ENCODE peak calls at places on chromosomes 3 and 15, in five cellular contexts. T is IMR-90, U is neuronal stem cell, K is H1, X is mesenchymal stem cell. V is an unnamed sample.

GRCh38 chr3:61601831-61602230 is 40.5 kb downstream of the PTPRG start:
- DNase-seq in T (peak), U (no peak), K (no peak), X (peak), V (no peak)

GRCh38 chr15:70375006-70375409 is 277.3 kb upstream of the TLE3 start:
- DNase-seq in T (no peak), U (no peak), K (peak), X (no peak), V (peak)

GRCh38 chr3:30679045-30679444 is 72.6 kb downstream of the TGFBR2 start:
- DNase-seq in T (no peak), U (no peak), K (no peak), X (no peak), V (no peak)

GRCh38 chr3:45781841-45782240 is 14.5 kb downstream of the SLC6A20 start:
- DNase-seq in T (no peak), U (no peak), K (peak), X (no peak), V (no peak)

GRCh38 chr3:159818997-159819500 is 169.6 kb upstream of the IL12A start:
- DNase-seq in T (no peak), U (no peak), K (no peak), X (no peak), V (no peak)

GRCh38 chr15:46131876-46132275 is 497.0 kb downstream of the SQOR start:
- DNase-seq in T (no peak), U (no peak), K (no peak), X (no peak), V (no peak)

GRCh38 chr3:69012836-69013255 is 638 bp downstream of the EOGT start:
- DNase-seq in T (peak), U (peak), K (peak), X (peak), V (peak)

GRCh38 chr15:23857028-23857641 is 170.0 kb upstream of the NDN start:
- DNase-seq in T (peak), U (peak), K (peak), X (peak), V (peak)

GRCh38 chr3:37922721-37923575 is 61.3 kb downstream of the CTDSPL start:
- DNase-seq in T (peak), U (no peak), K (peak), X (peak), V (no peak)

GRCh38 chr3:36229496-36229895 is 150.8 kb upstream of the STAC start:
- DNase-seq in T (no peak), U (no peak), K (no peak), X (no peak), V (no peak)

GRCh38 chr3:177979684-177980083 is 556.6 kb upstream of the KCNMB2 start:
- DNase-seq in T (no peak), U (no peak), K (no peak), X (no peak), V (no peak)

GRCh38 chr3:125585595-125586223 is 9.6 kb downstream of the OSBPL11 start:
- DNase-seq in T (peak), U (peak), K (peak), X (peak), V (peak)

GRCh38 chr3:134143828-134144390 is 106.8 kb downstream of the RYK start:
- DNase-seq in T (no peak), U (no peak), K (no peak), X (peak), V (no peak)

GRCh38 chr3:12273045-12273695 is 15.7 kb upstream of the PPARG start:
- DNase-seq in T (no peak), U (no peak), K (no peak), X (no peak), V (no peak)

GRCh38 chr15:79064496-79064895 is 26.1 kb downstream of the RASGRF1 start:
- DNase-seq in T (no peak), U (no peak), K (no peak), X (no peak), V (no peak)

GRCh38 chr15:47813985-47814384 is 96.7 kb downstream of the SEMA6D start:
- DNase-seq in T (no peak), U (no peak), K (no peak), X (no peak), V (no peak)

GRCh38 chr15:101490408-101490891 is 943 bp upstream of the PCSK6 start:
- DNase-seq in T (no peak), U (no peak), K (no peak), X (no peak), V (no peak)

GRCh38 chr3:55128201-55128870 is 200.5 kb upstream of the LRTM1 start:
- DNase-seq in T (peak), U (peak), K (no peak), X (no peak), V (no peak)

GRCh38 chr15:85563328-85563727 is 182.9 kb downstream of the AKAP13 start:
- DNase-seq in T (peak), U (no peak), K (no peak), X (peak), V (no peak)

GRCh38 chr15:69880616-69881309 is 217.0 kb downstream of the TLE3 start:
- DNase-seq in T (no peak), U (no peak), K (no peak), X (no peak), V (no peak)

GRCh38 chr15:60582370-60583036 is 103.6 kb upstream of the ICE2 start:
- DNase-seq in T (peak), U (no peak), K (no peak), X (peak), V (no peak)

GRCh38 chr3:105365536-105366301 is 990 bp upstream of the ALCAM start:
- DNase-seq in T (peak), U (peak), K (no peak), X (peak), V (peak)

GRCh38 chr3:105366302-105367062 is at the start of gene ALCAM:
- DNase-seq in T (peak), U (peak), K (peak), X (peak), V (peak)

GRCh38 chr3:105367063-105367405 is 325 bp downstream of the ALCAM start:
- DNase-seq in T (no peak), U (no peak), K (no peak), X (peak), V (peak)

GRCh38 chr3:105368575-105369500 is 2.1 kb downstream of the ALCAM start:
- DNase-seq in T (peak), U (peak), K (peak), X (peak), V (peak)

DNA sequence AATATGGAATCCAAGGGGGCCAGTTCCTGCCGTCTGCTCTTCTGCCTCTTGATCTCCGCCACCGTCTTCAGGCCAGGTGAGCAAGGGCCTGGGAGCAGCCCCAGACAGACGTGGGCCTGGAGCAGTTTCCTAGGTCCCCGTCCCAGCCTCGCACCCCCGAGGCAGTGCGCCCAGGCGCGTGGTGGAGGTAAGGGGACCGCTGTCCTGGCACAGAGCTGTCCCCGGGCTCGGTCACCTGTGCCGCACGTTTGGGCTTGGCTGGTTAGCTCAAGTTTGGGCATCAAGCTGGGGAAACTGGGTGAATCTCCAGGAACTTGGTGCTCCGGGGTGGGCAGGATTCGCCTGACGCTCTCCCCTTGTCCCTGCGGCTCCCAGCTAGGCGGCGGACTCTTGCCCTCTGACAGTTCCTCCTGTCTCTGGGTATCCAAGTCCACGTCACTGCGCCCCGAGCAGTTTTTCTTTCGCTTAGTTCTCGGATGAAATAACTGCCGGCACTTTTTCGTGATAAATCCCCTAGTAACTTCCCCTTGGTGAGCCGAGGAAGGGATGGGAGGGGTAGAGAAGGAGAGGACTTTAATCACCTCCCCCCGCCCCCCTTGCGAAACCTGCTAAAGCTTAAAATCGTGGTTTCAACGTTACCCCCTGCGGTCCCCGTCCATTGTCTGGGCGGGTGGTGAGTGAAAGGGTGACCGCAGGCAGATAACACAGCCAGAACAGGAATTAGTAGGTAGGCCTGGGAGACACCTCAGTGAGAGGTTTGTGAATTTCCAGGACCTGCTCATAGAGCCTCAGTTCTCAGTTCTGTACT is 901 bp downstream of the ALCAM start:
- DNase-seq in T (peak), U (peak), K (peak), X (peak), V (peak)
- H3K23ac ChIP-seq in T (peak), U (peak), K (no peak), X (peak), V (no peak)

GRCh38 chr3:170357176-170357919 is at the start of gene SKIL:
- DNase-seq in T (peak), U (peak), K (peak), X (peak), V (peak)
- H3K14ac ChIP-seq in T (peak), U (peak), K (no peak), X (peak), V (peak)

GRCh38 chr3:40573985-40574384 is 49.2 kb downstream of the ZNF621 start:
- DNase-seq in T (no peak), U (no peak), K (no peak), X (no peak), V (no peak)
- H3K23ac ChIP-seq in T (no peak), U (no peak), K (no peak), X (no peak), V (no peak)

GRCh38 chr15:88637436-88637835 is 1.4 kb upstream of the ISG20 start:
- DNase-seq in T (no peak), U (no peak), K (no peak), X (no peak), V (no peak)

GRCh38 chr15:88634449-88634848 is 4.4 kb upstream of the ISG20 start:
- DNase-seq in T (no peak), U (no peak), K (no peak), X (no peak), V (no peak)

GRCh38 chr15:88636039-88636438 is 2.8 kb upstream of the ISG20 start:
- DNase-seq in T (no peak), U (no peak), K (peak), X (no peak), V (peak)

GRCh38 chr15:88636654-88637053 is 2.2 kb upstream of the ISG20 start:
- DNase-seq in T (peak), U (no peak), K (no peak), X (peak), V (no peak)

GRCh38 chr15:88635343-88635742 is 3.5 kb upstream of the ISG20 start:
- DNase-seq in T (no peak), U (no peak), K (no peak), X (peak), V (no peak)
- H3K14ac ChIP-seq in T (no peak), U (no peak), K (no peak), X (no peak), V (no peak)

GRCh38 chr3:9769012-9769411 is 735 bp downstream of the CAMK1 start:
- DNase-seq in T (no peak), U (no peak), K (no peak), X (no peak), V (no peak)
- H3K23ac ChIP-seq in T (peak), U (peak), K (no peak), X (peak), V (no peak)

GRCh38 chr15:93179704-93180103 is 90.7 kb upstream of the RGMA start:
- DNase-seq in T (no peak), U (no peak), K (peak), X (no peak), V (peak)

GRCh38 chr15:93180656-93181055 is 91.6 kb upstream of the RGMA start:
- DNase-seq in T (no peak), U (no peak), K (no peak), X (no peak), V (peak)

GRCh38 chr15:93178371-93178770 is 89.4 kb upstream of the RGMA start:
- DNase-seq in T (no peak), U (no peak), K (no peak), X (no peak), V (no peak)

GRCh38 chr15:93180128-93180527 is 91.1 kb upstream of the RGMA start:
- DNase-seq in T (no peak), U (no peak), K (no peak), X (no peak), V (no peak)

GRCh38 chr15:93179072-93179471 is 90.1 kb upstream of the RGMA start:
- DNase-seq in T (no peak), U (no peak), K (no peak), X (no peak), V (no peak)
- H3K14ac ChIP-seq in T (no peak), U (no peak), K (no peak), X (no peak), V (no peak)

DNA sequence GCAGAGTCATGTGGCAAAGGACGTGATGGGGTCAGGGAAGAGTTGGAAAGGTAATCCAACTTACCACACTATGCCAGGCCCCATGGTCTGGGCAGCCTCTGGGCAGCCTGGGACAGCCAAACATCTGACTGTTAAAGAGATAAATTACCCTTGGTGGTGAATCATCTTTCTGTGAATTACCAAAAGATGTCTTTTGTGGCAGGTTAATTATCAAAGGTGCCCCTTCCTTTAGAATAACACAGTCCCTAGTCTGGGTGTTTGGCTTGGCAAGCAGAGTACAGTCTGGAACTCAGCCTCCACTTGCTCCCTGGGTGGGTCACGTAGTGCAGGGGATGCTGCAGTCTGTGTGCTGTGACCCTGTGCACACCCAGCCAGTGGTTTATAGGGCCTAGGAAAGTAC is 113.1 kb downstream of the ZNF621 start:
- DNase-seq in T (no peak), U (no peak), K (no peak), X (no peak), V (no peak)
- H3K23ac ChIP-seq in T (no peak), U (no peak), K (no peak), X (no peak), V (no peak)